ENCODE peak calls at places on chromosomes 12 and 14, in seven cellular contexts. One of them, this sample, is unnamed.

GRCh38 chr12:124915249-124916236 is 1.1 kb upstream of the UBC start:
- DNase-seq in A549: no peak
- DNase-seq in breast epithelium: peak
- DNase-seq in gastrocnemius medialis: peak
- DNase-seq in lower leg skin: no peak
- DNase-seq in upper lobe of right lung: peak
- DNase-seq in nephron progenitor cell: no peak
- DNase-seq in this sample: no peak

GRCh38 chr12:51395283-51396230 is 4.4 kb upstream of the GALNT6 start:
- DNase-seq in gastrocnemius medialis: no peak
- DNase-seq in nephron progenitor cell: no peak
- DNase-seq in upper lobe of right lung: no peak
- DNase-seq in breast epithelium: no peak
- DNase-seq in A549: no peak
- DNase-seq in lower leg skin: peak
- DNase-seq in this sample: no peak

GRCh38 chr12:29088611-29089219 is 60.4 kb upstream of the FAR2 start:
- DNase-seq in gastrocnemius medialis: no peak
- DNase-seq in nephron progenitor cell: no peak
- DNase-seq in A549: peak
- DNase-seq in upper lobe of right lung: no peak
- DNase-seq in breast epithelium: no peak
- DNase-seq in lower leg skin: no peak
- DNase-seq in this sample: no peak

GRCh38 chr12:59425798-59426197 is 170.0 kb upstream of the SLC16A7 start:
- DNase-seq in nephron progenitor cell: no peak
- DNase-seq in gastrocnemius medialis: no peak
- DNase-seq in A549: no peak
- DNase-seq in upper lobe of right lung: no peak
- DNase-seq in breast epithelium: no peak
- DNase-seq in lower leg skin: no peak
- DNase-seq in this sample: no peak

GRCh38 chr12:70031046-70031445 is 206.0 kb downstream of the MYRFL start:
- DNase-seq in breast epithelium: no peak
- DNase-seq in nephron progenitor cell: no peak
- DNase-seq in upper lobe of right lung: no peak
- DNase-seq in A549: no peak
- DNase-seq in gastrocnemius medialis: no peak
- DNase-seq in lower leg skin: no peak
- DNase-seq in this sample: no peak

GRCh38 chr12:96177013-96177412 is 17.2 kb upstream of the ELK3 start:
- DNase-seq in breast epithelium: no peak
- DNase-seq in upper lobe of right lung: no peak
- DNase-seq in A549: no peak
- DNase-seq in gastrocnemius medialis: no peak
- DNase-seq in lower leg skin: no peak
- DNase-seq in nephron progenitor cell: no peak
- DNase-seq in this sample: no peak

GRCh38 chr12:56188116-56188785 is 1.0 kb downstream of the SMARCC2 start:
- DNase-seq in upper lobe of right lung: no peak
- DNase-seq in nephron progenitor cell: peak
- DNase-seq in breast epithelium: no peak
- DNase-seq in lower leg skin: no peak
- DNase-seq in A549: no peak
- DNase-seq in gastrocnemius medialis: no peak
- DNase-seq in this sample: no peak

GRCh38 chr14:94161979-94162378 is 12.1 kb upstream of the PPP4R4 start:
- DNase-seq in lower leg skin: no peak
- DNase-seq in breast epithelium: no peak
- DNase-seq in A549: no peak
- DNase-seq in nephron progenitor cell: no peak
- DNase-seq in gastrocnemius medialis: no peak
- DNase-seq in upper lobe of right lung: no peak
- DNase-seq in this sample: no peak

GRCh38 chr14:30656190-30656632 is 34.1 kb downstream of the SCFD1 start:
- DNase-seq in upper lobe of right lung: no peak
- DNase-seq in breast epithelium: no peak
- DNase-seq in nephron progenitor cell: peak
- DNase-seq in gastrocnemius medialis: no peak
- DNase-seq in A549: peak
- DNase-seq in lower leg skin: no peak
- DNase-seq in this sample: no peak

GRCh38 chr14:29320261-29320660 is 553.7 kb downstream of the FOXG1 start:
- DNase-seq in A549: no peak
- DNase-seq in breast epithelium: no peak
- DNase-seq in lower leg skin: no peak
- DNase-seq in gastrocnemius medialis: no peak
- DNase-seq in upper lobe of right lung: no peak
- DNase-seq in nephron progenitor cell: no peak
- DNase-seq in this sample: no peak

GRCh38 chr12:6327591-6328041 is 14.3 kb downstream of the TNFRSF1A start:
- DNase-seq in A549: no peak
- DNase-seq in nephron progenitor cell: no peak
- DNase-seq in lower leg skin: no peak
- DNase-seq in gastrocnemius medialis: peak
- DNase-seq in breast epithelium: no peak
- DNase-seq in upper lobe of right lung: no peak
- DNase-seq in this sample: no peak

GRCh38 chr14:50116986-50117385 is 614 bp upstream of the VCPKMT start:
- DNase-seq in lower leg skin: no peak
- DNase-seq in nephron progenitor cell: no peak
- DNase-seq in gastrocnemius medialis: no peak
- DNase-seq in A549: no peak
- DNase-seq in breast epithelium: no peak
- DNase-seq in upper lobe of right lung: no peak
- DNase-seq in this sample: no peak

GRCh38 chr14:79256311-79256879 is 954.9 kb downstream of the DIO2 start:
- DNase-seq in upper lobe of right lung: no peak
- DNase-seq in A549: no peak
- DNase-seq in gastrocnemius medialis: no peak
- DNase-seq in nephron progenitor cell: no peak
- DNase-seq in lower leg skin: no peak
- DNase-seq in breast epithelium: no peak
- DNase-seq in this sample: no peak

GRCh38 chr14:102007916-102008418 is 43.6 kb downstream of the DYNC1H1 start:
- DNase-seq in breast epithelium: no peak
- DNase-seq in gastrocnemius medialis: no peak
- DNase-seq in nephron progenitor cell: no peak
- DNase-seq in A549: no peak
- DNase-seq in lower leg skin: no peak
- DNase-seq in upper lobe of right lung: no peak
- DNase-seq in this sample: no peak

GRCh38 chr14:105267820-105268548 is 19.7 kb downstream of the BTBD6 start:
- DNase-seq in lower leg skin: no peak
- DNase-seq in gastrocnemius medialis: peak
- DNase-seq in upper lobe of right lung: no peak
- DNase-seq in nephron progenitor cell: no peak
- DNase-seq in A549: no peak
- DNase-seq in breast epithelium: no peak
- DNase-seq in this sample: no peak

GRCh38 chr14:51614707-51615106 is 37.0 kb upstream of the FRMD6 start:
- DNase-seq in nephron progenitor cell: no peak
- DNase-seq in lower leg skin: no peak
- DNase-seq in breast epithelium: no peak
- DNase-seq in A549: no peak
- DNase-seq in gastrocnemius medialis: no peak
- DNase-seq in upper lobe of right lung: no peak
- DNase-seq in this sample: no peak

GRCh38 chr14:93894992-93895391 is 32.2 kb upstream of the FAM181A start:
- DNase-seq in upper lobe of right lung: no peak
- DNase-seq in A549: no peak
- DNase-seq in lower leg skin: no peak
- DNase-seq in breast epithelium: no peak
- DNase-seq in nephron progenitor cell: no peak
- DNase-seq in gastrocnemius medialis: no peak
- DNase-seq in this sample: no peak

GRCh38 chr12:11706509-11707331 is 57.2 kb downstream of the ETV6 start:
- DNase-seq in breast epithelium: peak
- DNase-seq in upper lobe of right lung: no peak
- DNase-seq in A549: no peak
- DNase-seq in nephron progenitor cell: no peak
- DNase-seq in gastrocnemius medialis: no peak
- DNase-seq in lower leg skin: no peak
- DNase-seq in this sample: no peak

GRCh38 chr12:108815875-108816594 is 41.3 kb downstream of the SSH1 start:
- DNase-seq in nephron progenitor cell: no peak
- DNase-seq in breast epithelium: no peak
- DNase-seq in A549: no peak
- DNase-seq in upper lobe of right lung: no peak
- DNase-seq in gastrocnemius medialis: no peak
- DNase-seq in lower leg skin: no peak
- DNase-seq in this sample: no peak
- TF ChIP-seq CTCF in nephron progenitor cell: no peak
- TF ChIP-seq CTCF in breast epithelium: no peak
- TF ChIP-seq CTCF in A549: no peak
- TF ChIP-seq CTCF in upper lobe of right lung: no peak
- TF ChIP-seq CTCF in gastrocnemius medialis: no peak
- TF ChIP-seq CTCF in lower leg skin: no peak
- TF ChIP-seq CTCF in this sample: no peak

DNA sequence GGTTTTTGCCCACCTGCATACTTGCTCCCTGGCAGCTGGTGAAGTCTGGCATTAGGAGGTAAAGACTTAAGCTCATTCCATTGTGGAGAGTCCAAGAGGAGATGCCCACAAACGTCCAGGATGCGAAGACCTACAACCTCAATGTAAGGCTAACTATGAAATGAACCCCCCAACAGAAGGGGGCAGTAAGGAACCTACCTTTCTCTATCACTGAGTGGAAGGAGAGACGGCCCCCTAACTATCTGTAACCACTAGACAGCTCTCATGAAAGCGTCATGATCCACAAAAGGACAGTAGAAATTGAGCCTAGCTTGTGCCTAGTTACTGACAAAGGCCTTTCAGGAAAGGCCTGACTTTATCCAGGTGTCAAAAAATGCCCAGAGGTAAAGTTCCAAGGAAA is 55.3 kb downstream of the ZFYVE21 start:
- DNase-seq in upper lobe of right lung: no peak
- DNase-seq in A549: no peak
- DNase-seq in lower leg skin: no peak
- DNase-seq in gastrocnemius medialis: no peak
- DNase-seq in breast epithelium: no peak
- DNase-seq in nephron progenitor cell: no peak
- DNase-seq in this sample: no peak
- TF ChIP-seq CTCF in upper lobe of right lung: no peak
- TF ChIP-seq CTCF in A549: no peak
- TF ChIP-seq CTCF in lower leg skin: no peak
- TF ChIP-seq CTCF in gastrocnemius medialis: no peak
- TF ChIP-seq CTCF in breast epithelium: no peak
- TF ChIP-seq CTCF in nephron progenitor cell: no peak
- TF ChIP-seq CTCF in this sample: no peak

GRCh38 chr12:66036317-66036716 is 94.2 kb downstream of the LLPH start:
- DNase-seq in lower leg skin: no peak
- DNase-seq in A549: peak
- DNase-seq in upper lobe of right lung: no peak
- DNase-seq in gastrocnemius medialis: peak
- DNase-seq in nephron progenitor cell: no peak
- DNase-seq in breast epithelium: no peak
- DNase-seq in this sample: no peak
- TF ChIP-seq CTCF in lower leg skin: no peak
- TF ChIP-seq CTCF in A549: no peak
- TF ChIP-seq CTCF in upper lobe of right lung: no peak
- TF ChIP-seq CTCF in gastrocnemius medialis: no peak
- TF ChIP-seq CTCF in nephron progenitor cell: no peak
- TF ChIP-seq CTCF in breast epithelium: no peak
- TF ChIP-seq CTCF in this sample: no peak

GRCh38 chr14:90523544-90523943 is 126.7 kb downstream of the CALM1 start:
- DNase-seq in upper lobe of right lung: no peak
- DNase-seq in A549: no peak
- DNase-seq in lower leg skin: no peak
- DNase-seq in nephron progenitor cell: no peak
- DNase-seq in gastrocnemius medialis: no peak
- DNase-seq in breast epithelium: no peak
- DNase-seq in this sample: no peak

GRCh38 chr14:90522585-90523191 is 125.9 kb downstream of the CALM1 start:
- DNase-seq in A549: no peak
- DNase-seq in breast epithelium: peak
- DNase-seq in lower leg skin: no peak
- DNase-seq in upper lobe of right lung: no peak
- DNase-seq in gastrocnemius medialis: peak
- DNase-seq in nephron progenitor cell: no peak
- DNase-seq in this sample: no peak

GRCh38 chr14:90521121-90521929 is 124.5 kb downstream of the CALM1 start:
- DNase-seq in lower leg skin: no peak
- DNase-seq in gastrocnemius medialis: no peak
- DNase-seq in nephron progenitor cell: no peak
- DNase-seq in A549: no peak
- DNase-seq in upper lobe of right lung: no peak
- DNase-seq in breast epithelium: no peak
- DNase-seq in this sample: no peak

GRCh38 chr14:90521930-90522483 is 125.2 kb downstream of the CALM1 start:
- DNase-seq in nephron progenitor cell: no peak
- DNase-seq in lower leg skin: no peak
- DNase-seq in breast epithelium: no peak
- DNase-seq in upper lobe of right lung: no peak
- DNase-seq in gastrocnemius medialis: no peak
- DNase-seq in A549: no peak
- DNase-seq in this sample: no peak

GRCh38 chr14:90523961-90524875 is 127.4 kb downstream of the CALM1 start:
- DNase-seq in nephron progenitor cell: no peak
- DNase-seq in lower leg skin: no peak
- DNase-seq in breast epithelium: no peak
- DNase-seq in A549: no peak
- DNase-seq in gastrocnemius medialis: no peak
- DNase-seq in upper lobe of right lung: no peak
- DNase-seq in this sample: no peak
- TF ChIP-seq CTCF in nephron progenitor cell: no peak
- TF ChIP-seq CTCF in lower leg skin: no peak
- TF ChIP-seq CTCF in breast epithelium: no peak
- TF ChIP-seq CTCF in A549: no peak
- TF ChIP-seq CTCF in gastrocnemius medialis: no peak
- TF ChIP-seq CTCF in upper lobe of right lung: no peak
- TF ChIP-seq CTCF in this sample: no peak

DNA sequence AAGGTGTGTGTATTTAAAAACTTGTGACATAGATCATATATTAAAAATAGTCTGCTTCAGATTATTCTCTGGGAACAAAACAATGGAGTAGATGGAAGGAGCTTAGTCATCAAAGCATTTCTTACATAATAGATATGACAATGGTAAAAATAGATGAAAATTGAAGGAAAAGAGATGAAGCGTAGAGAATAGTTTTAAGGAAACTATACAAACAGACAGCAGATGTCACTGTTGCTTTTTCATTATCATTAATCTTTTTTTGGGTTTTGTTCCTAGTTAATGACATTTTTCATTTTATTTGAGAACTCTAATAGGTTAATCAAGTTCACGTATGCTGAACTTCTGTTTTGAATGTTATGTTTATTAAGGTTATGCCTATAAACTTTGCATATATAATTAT is 149.2 kb upstream of the FBXO33 start:
- DNase-seq in A549: no peak
- DNase-seq in upper lobe of right lung: no peak
- DNase-seq in lower leg skin: no peak
- DNase-seq in gastrocnemius medialis: no peak
- DNase-seq in nephron progenitor cell: no peak
- DNase-seq in breast epithelium: no peak
- DNase-seq in this sample: no peak
- TF ChIP-seq CTCF in A549: peak
- TF ChIP-seq CTCF in upper lobe of right lung: no peak
- TF ChIP-seq CTCF in lower leg skin: no peak
- TF ChIP-seq CTCF in gastrocnemius medialis: no peak
- TF ChIP-seq CTCF in nephron progenitor cell: peak
- TF ChIP-seq CTCF in breast epithelium: no peak
- TF ChIP-seq CTCF in this sample: no peak

GRCh38 chr14:54686219-54686870 is 119.4 kb downstream of the SAMD4A start:
- DNase-seq in A549: no peak
- DNase-seq in nephron progenitor cell: no peak
- DNase-seq in breast epithelium: no peak
- DNase-seq in lower leg skin: no peak
- DNase-seq in gastrocnemius medialis: peak
- DNase-seq in upper lobe of right lung: no peak
- DNase-seq in this sample: peak
- TF ChIP-seq CTCF in A549: no peak
- TF ChIP-seq CTCF in nephron progenitor cell: no peak
- TF ChIP-seq CTCF in breast epithelium: no peak
- TF ChIP-seq CTCF in lower leg skin: no peak
- TF ChIP-seq CTCF in gastrocnemius medialis: no peak
- TF ChIP-seq CTCF in upper lobe of right lung: no peak
- TF ChIP-seq CTCF in this sample: no peak